ENCODE peak calls at places on chromosomes 7 and 10, in seven cellular contexts. X is CD4-positive, alpha-beta T cell; C is GM12865; A is OCI-LY7; W is B cell; J is tibial nerve; N is HCT116. I is an unnamed sample.

GRCh38 chr10:135601-136464 is 578 bp downstream of the ZMYND11 start:
- DNase-seq in X (peak), N (no peak), W (peak), A (peak), C (peak), J (peak), I (no peak)

GRCh38 chr10:98667081-98667480 is 220.3 kb upstream of the HPS1 start:
- DNase-seq in A (no peak), N (no peak), W (no peak), C (no peak), X (no peak), J (no peak), I (no peak)

GRCh38 chr7:40704172-40704571 is 569.4 kb downstream of the SUGCT start:
- DNase-seq in X (no peak), A (no peak), J (no peak), C (no peak), N (no peak), W (no peak), I (no peak)

GRCh38 chr10:74049995-74050394 is 52.1 kb downstream of the VCL start:
- DNase-seq in J (no peak), N (no peak), C (no peak), A (no peak), X (no peak), W (no peak), I (no peak)

GRCh38 chr7:56009695-56010094 is 41.5 kb downstream of the PSPH start:
- DNase-seq in N (no peak), W (no peak), A (no peak), X (no peak), C (no peak), J (no peak), I (no peak)

GRCh38 chr7:2670720-2671391 is 17.1 kb upstream of the AMZ1 start:
- DNase-seq in J (no peak), W (peak), A (peak), X (peak), C (peak), N (peak), I (peak)

GRCh38 chr10:2978111-2978510 is 89.2 kb upstream of the PFKP start:
- DNase-seq in A (peak), W (peak), C (peak), N (peak), X (no peak), J (no peak), I (peak)

GRCh38 chr7:70455925-70456324 is 676.0 kb upstream of the GALNT17 start:
- DNase-seq in A (peak), J (no peak), X (no peak), N (no peak), W (peak), C (peak), I (no peak)

GRCh38 chr10:116451956-116452720 is 24.5 kb downstream of the PNLIPRP3 start:
- DNase-seq in J (no peak), N (no peak), C (no peak), X (no peak), A (no peak), W (no peak), I (no peak)

GRCh38 chr10:2744547-2745212 is 322.7 kb upstream of the PFKP start:
- DNase-seq in J (no peak), W (no peak), X (no peak), C (peak), N (no peak), A (no peak), I (no peak)

GRCh38 chr10:74932648-74933047 is 106.2 kb downstream of the KAT6B start:
- DNase-seq in J (peak), X (no peak), C (no peak), W (no peak), A (no peak), N (no peak), I (no peak)

GRCh38 chr10:48187713-48188541 is 86.6 kb downstream of the FRMPD2 start:
- DNase-seq in N (no peak), X (no peak), J (no peak), A (no peak), W (no peak), C (no peak), I (no peak)

GRCh38 chr7:96075510-96076349 is 246.2 kb downstream of the SLC25A13 start:
- DNase-seq in X (peak), W (peak), J (no peak), A (peak), N (peak), C (peak), I (peak)

GRCh38 chr10:71074176-71074755 is 138.1 kb upstream of the UNC5B start:
- DNase-seq in A (peak), C (no peak), W (no peak), J (no peak), N (no peak), X (no peak), I (no peak)

GRCh38 chr10:33373263-33373662 is 38.8 kb upstream of the NRP1 start:
- DNase-seq in X (no peak), W (no peak), C (no peak), A (no peak), J (no peak), N (no peak), I (no peak)

GRCh38 chr7:55484834-55485233 is 87.5 kb downstream of the VOPP1 start:
- DNase-seq in A (no peak), C (no peak), W (no peak), X (no peak), J (no peak), N (no peak), I (no peak)

GRCh38 chr10:60950312-60950711 is 6.3 kb upstream of the RHOBTB1 start:
- DNase-seq in C (no peak), W (no peak), X (no peak), A (no peak), N (no peak), J (no peak), I (no peak)

GRCh38 chr10:78149193-78149592 is 115.5 kb downstream of the RPS24 start:
- DNase-seq in W (no peak), N (no peak), A (no peak), X (no peak), J (no peak), C (no peak), I (no peak)

GRCh38 chr10:97010695-97011206 is 175.0 kb downstream of the SLIT1 start:
- DNase-seq in N (no peak), J (no peak), W (no peak), C (no peak), X (no peak), A (no peak), I (no peak)

GRCh38 chr7:46432666-46433065 is 511.6 kb upstream of the IGFBP3 start:
- DNase-seq in X (no peak), A (no peak), W (no peak), N (no peak), J (no peak), C (no peak), I (no peak)

GRCh38 chr7:41107330-41107937 is 595.5 kb downstream of the INHBA start:
- DNase-seq in W (no peak), A (no peak), X (no peak), N (peak), C (peak), J (no peak), I (no peak)

GRCh38 chr10:132588301-132589013 is 50.9 kb downstream of the INPP5A start:
- DNase-seq in W (peak), J (no peak), X (no peak), N (no peak), C (peak), A (no peak), I (no peak)

GRCh38 chr10:78417425-78418370 is 384.0 kb downstream of the RPS24 start:
- DNase-seq in A (no peak), C (no peak), N (no peak), W (no peak), X (no peak), J (no peak), I (no peak)

GRCh38 chr7:47657126-47657525 is 75.2 kb upstream of the TNS3 start:
- DNase-seq in J (no peak), X (no peak), C (no peak), N (no peak), W (no peak), A (no peak), I (no peak)

GRCh38 chr7:45631569-45631968 is 57.4 kb downstream of the ADCY1 start:
- DNase-seq in W (no peak), A (no peak), X (no peak), J (no peak), N (no peak), C (no peak), I (no peak)

GRCh38 chr10:65581426-65582026 is 1344.3 kb upstream of the LRRTM3 start:
- DNase-seq in J (no peak), X (no peak), N (no peak), C (no peak), A (no peak), W (no peak), I (no peak)

GRCh38 chr7:142516038-142516501 is 233.2 kb upstream of the PRSS1 start:
- DNase-seq in X (no peak), A (peak), N (peak), C (peak), W (peak), J (no peak), I (peak)

GRCh38 chr7:25857376-25858067 is 294.5 kb upstream of the NFE2L3 start:
- DNase-seq in W (peak), N (no peak), A (no peak), J (no peak), X (no peak), C (peak), I (no peak)

GRCh38 chr10:59335497-59335896 is 26.9 kb downstream of the FAM13C start:
- DNase-seq in N (no peak), C (no peak), W (no peak), J (no peak), X (no peak), A (no peak), I (no peak)

GRCh38 chr7:26318921-26319320 is 27.3 kb downstream of the SNX10 start:
- DNase-seq in J (no peak), C (no peak), N (no peak), W (no peak), A (no peak), X (no peak), I (no peak)

GRCh38 chr7:131773413-131773812 is 217.0 kb upstream of the PODXL start:
- DNase-seq in C (no peak), N (no peak), X (no peak), A (no peak), W (no peak), J (no peak), I (no peak)

GRCh38 chr10:124030711-124031110 is 62.7 kb downstream of the CHST15 start:
- DNase-seq in J (no peak), X (no peak), A (no peak), C (no peak), N (no peak), W (no peak), I (no peak)

GRCh38 chr7:131552053-131552452 is 4.4 kb downstream of the PODXL start:
- DNase-seq in A (no peak), N (no peak), C (no peak), X (no peak), W (no peak), J (no peak), I (no peak)

GRCh38 chr10:93816123-93816747 is 58.5 kb downstream of the LGI1 start:
- DNase-seq in N (peak), J (peak), X (peak), W (peak), C (peak), A (peak), I (no peak)

GRCh38 chr10:78255796-78256638 is 222.4 kb downstream of the RPS24 start:
- DNase-seq in W (no peak), X (no peak), C (no peak), J (no peak), A (no peak), N (peak), I (no peak)

DNA sequence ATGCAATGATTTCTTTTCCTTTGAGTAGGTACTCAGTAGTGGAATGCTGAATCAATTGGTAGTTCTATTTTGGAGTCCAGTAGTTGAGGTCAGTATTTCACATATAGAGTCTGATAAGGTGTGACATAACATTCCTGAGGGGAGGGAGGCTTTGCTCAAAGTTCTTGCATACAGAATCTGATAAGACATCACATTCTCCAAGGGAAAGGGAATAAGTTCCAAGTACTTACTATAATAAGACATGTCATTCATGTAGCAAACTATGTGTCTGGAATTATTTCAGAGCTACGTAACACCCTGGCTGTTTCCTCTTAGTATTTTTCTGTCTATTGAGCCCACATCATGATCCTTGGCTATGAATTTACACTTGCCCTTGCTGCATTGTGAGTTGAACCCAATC is 74.3 kb upstream of the POM121L12 start:
- DNase-seq in N (no peak), J (no peak), A (no peak), C (no peak), W (no peak), X (no peak), I (no peak)
- TF ChIP-seq CTCF in N (no peak), J (no peak), A (no peak), C (no peak), W (no peak), X (no peak), I (no peak)

DNA sequence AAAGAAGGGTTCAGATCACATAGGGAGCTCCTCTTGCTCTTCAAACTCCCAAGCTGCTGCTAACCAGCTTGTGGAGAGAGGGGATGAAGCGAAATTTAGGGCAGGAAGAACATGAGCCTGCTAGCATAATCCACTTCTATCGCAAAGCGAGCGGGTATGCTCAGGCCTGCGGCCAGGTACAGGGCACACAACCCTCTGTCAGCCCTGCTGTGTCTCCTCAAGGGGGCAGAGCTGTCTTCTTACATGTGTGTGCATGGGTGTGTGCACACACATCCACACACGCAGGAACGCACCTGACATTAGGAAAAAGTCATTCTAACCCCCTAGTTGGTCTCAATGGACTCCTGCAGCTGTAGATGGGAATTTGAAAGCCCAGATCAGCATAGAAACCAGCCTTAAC is 80.2 kb downstream of the PPP1R3C start:
- DNase-seq in J (no peak), N (peak), C (no peak), X (no peak), A (no peak), W (no peak), I (no peak)
- TF ChIP-seq CTCF in J (no peak), N (peak), C (no peak), X (no peak), A (no peak), W (no peak), I (peak)

GRCh38 chr10:69636273-69636575 is 6.2 kb downstream of the FAM241B start:
- DNase-seq in A (no peak), J (no peak), W (no peak), X (no peak), N (no peak), C (no peak), I (no peak)

GRCh38 chr10:69634759-69635425 is 4.8 kb downstream of the FAM241B start:
- DNase-seq in N (no peak), C (no peak), A (no peak), W (no peak), J (no peak), X (no peak), I (no peak)

GRCh38 chr10:69638642-69639041 is 8.6 kb downstream of the FAM241B start:
- DNase-seq in W (no peak), C (no peak), J (no peak), X (no peak), A (no peak), N (no peak), I (no peak)

GRCh38 chr10:69635428-69636272 is 5.6 kb downstream of the FAM241B start:
- DNase-seq in A (no peak), W (no peak), N (no peak), X (no peak), C (no peak), J (no peak), I (no peak)

GRCh38 chr10:69636626-69637550 is 6.8 kb downstream of the FAM241B start:
- DNase-seq in N (peak), C (peak), X (no peak), J (no peak), W (no peak), A (peak), I (no peak)
- TF ChIP-seq CTCF in N (peak), C (peak), X (peak), J (no peak), W (no peak), A (peak), I (peak)

GRCh38 chr7:32164341-32164996 is 94.3 kb upstream of the PDE1C start:
- DNase-seq in A (no peak), W (no peak), J (no peak), N (peak), X (no peak), C (peak), I (no peak)
- TF ChIP-seq CTCF in A (peak), W (no peak), J (no peak), N (peak), X (no peak), C (peak), I (peak)

DNA sequence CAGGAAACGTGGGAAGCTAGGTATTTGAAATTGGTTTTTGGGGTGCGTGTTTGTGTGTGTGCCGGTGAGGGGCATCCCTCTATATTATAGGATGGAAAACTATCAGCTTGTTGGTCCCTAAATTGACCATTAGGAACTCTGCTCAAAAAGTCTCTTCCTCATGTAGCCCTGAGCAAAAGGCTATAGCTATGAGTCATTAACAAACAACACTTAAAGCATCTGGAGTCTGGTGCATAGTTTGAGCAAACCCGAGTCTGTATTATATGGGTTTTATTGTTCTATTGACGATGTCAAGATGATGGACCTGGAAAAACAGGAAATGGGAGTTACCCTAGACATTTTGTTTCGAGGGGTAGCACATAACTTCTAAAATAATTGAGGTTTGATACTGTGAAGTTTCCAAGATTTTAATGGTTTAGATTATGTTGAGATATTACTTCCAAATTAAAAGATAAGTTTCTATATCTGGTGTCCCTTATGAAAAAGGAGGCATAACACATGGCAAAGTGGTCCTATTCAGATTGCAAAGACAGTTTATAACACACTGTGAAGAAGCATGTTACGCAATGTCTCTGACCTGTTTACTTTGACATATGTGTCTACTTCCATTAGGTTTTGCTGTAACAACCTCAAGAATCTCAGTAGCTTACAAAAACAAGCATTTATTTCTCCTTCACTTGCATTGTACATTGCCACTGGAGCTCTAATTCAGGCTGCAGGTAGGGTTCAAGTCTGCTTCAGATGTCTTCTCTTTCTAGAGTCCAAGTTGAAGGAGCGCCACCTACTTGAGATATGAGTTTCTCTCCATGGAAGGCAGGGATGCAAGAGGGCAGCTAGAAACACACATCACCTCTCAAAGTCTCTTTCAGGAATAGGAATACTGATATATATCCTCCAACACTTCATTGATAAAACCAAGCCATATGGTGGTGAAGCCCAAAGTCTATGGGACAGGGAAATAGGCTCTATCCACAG is 357.7 kb downstream of the PHF14 start:
- DNase-seq in A (no peak), J (no peak), N (no peak), X (no peak), C (no peak), W (no peak), I (no peak)
- TF ChIP-seq CTCF in A (no peak), J (no peak), N (no peak), X (no peak), C (no peak), W (no peak), I (no peak)

GRCh38 chr7:67209256-67209655 is 212.6 kb downstream of the TYW1 start:
- DNase-seq in X (no peak), A (no peak), W (no peak), N (no peak), C (no peak), J (no peak), I (no peak)
- TF ChIP-seq CTCF in X (no peak), A (no peak), W (no peak), N (no peak), C (no peak), J (no peak), I (no peak)

GRCh38 chr7:124839687-124840086 is 74.1 kb upstream of the GPR37 start:
- DNase-seq in X (no peak), W (no peak), A (no peak), C (no peak), N (no peak), J (no peak), I (no peak)

GRCh38 chr7:124843336-124843735 is 77.7 kb upstream of the GPR37 start:
- DNase-seq in J (no peak), N (no peak), A (no peak), W (no peak), C (no peak), X (no peak), I (no peak)

DNA sequence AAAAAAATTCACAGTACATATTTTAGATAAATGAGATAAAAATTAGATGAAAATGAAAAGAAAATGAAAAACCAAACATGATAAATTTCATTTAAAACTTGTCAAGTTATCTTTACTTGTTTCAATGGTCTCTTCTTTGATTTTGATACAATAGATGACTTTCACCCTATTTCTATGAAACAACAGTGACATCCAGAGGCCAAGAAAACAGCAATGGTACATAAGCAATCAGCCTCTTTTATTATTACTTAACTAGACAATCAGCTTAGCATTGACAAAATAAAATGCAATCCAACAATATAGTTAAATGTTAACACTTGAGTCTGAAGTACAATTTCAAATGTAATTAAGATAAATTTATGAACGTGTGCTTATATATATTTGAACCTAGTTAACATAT is 74.8 kb upstream of the GPR37 start:
- DNase-seq in X (no peak), A (no peak), N (no peak), W (no peak), C (no peak), J (no peak), I (no peak)
- TF ChIP-seq CTCF in X (no peak), A (peak), N (peak), W (no peak), C (no peak), J (no peak), I (peak)